ENCODE peak calls at places on chromosomes 3 and 15, in four cellular contexts. F is effector memory CD4-positive, alpha-beta T cell; S is stimulated activated CD4-positive, alpha-beta T cell treated with anti-CD3 and anti-CD28 coated beads, Interleukin-15, amount 100 ng/mL, for 1 hour; B is HT1080. L is an unnamed sample.

GRCh38 chr3:37174532-37175126 is at the start of gene LRRFIP2:
- DNase-seq in F (no peak), S (no peak), B (peak), L (no peak)

GRCh38 chr3:98885851-98886250 is 15.6 kb downstream of the DCBLD2 start:
- DNase-seq in F (no peak), S (no peak), B (no peak), L (no peak)

GRCh38 chr3:123244128-123244527 is 42.4 kb downstream of the SEC22A start:
- DNase-seq in F (peak), S (no peak), B (no peak), L (no peak)

GRCh38 chr3:150216866-150217600 is 191.1 kb upstream of the TSC22D2 start:
- DNase-seq in F (no peak), S (no peak), B (no peak), L (no peak)

GRCh38 chr3:49536875-49537533 is 17.3 kb upstream of the BSN start:
- DNase-seq in F (no peak), S (no peak), B (no peak), L (no peak)

GRCh38 chr15:69893863-69894262 is 203.9 kb downstream of the TLE3 start:
- DNase-seq in F (no peak), S (no peak), B (peak), L (no peak)

GRCh38 chr15:67178569-67179210 is 75.8 kb downstream of the AAGAB start:
- DNase-seq in F (no peak), S (no peak), B (peak), L (no peak)

GRCh38 chr3:127194601-127195187 is 1.8 kb downstream of the PRR23E start:
- DNase-seq in F (no peak), S (no peak), B (no peak), L (no peak)

GRCh38 chr3:42080452-42080872 is 10.7 kb upstream of the TRAK1 start:
- DNase-seq in F (peak), S (no peak), B (peak), L (no peak)

GRCh38 chr15:83248151-83248851 is 36.2 kb downstream of the BNC1 start:
- DNase-seq in F (no peak), S (no peak), B (peak), L (no peak)

GRCh38 chr3:197736010-197736490 is 654 bp downstream of the RUBCN start:
- DNase-seq in F (peak), S (peak), B (no peak), L (no peak)

GRCh38 chr3:138348950-138349739 is 766 bp downstream of the MRAS start:
- DNase-seq in F (no peak), S (no peak), B (no peak), L (no peak)

GRCh38 chr15:28184166-28184565 is 85.1 kb upstream of the OCA2 start:
- DNase-seq in F (no peak), S (no peak), B (no peak), L (no peak)